ENCODE peak calls at places on chromosome X, in seven cellular contexts. A is mesendoderm, Y is endothelial cell of umbilical vein, G is K562, V is GM12878, Z is endodermal cell, Q is adipocyte. W is an unnamed sample. For H3K4me1, the result is how much of the 10 kb centered on the place peaks cover.

GRCh38 chrX:74251006-74251930 is 52.7 kb upstream of the ZCCHC13 start:
- DNase-seq in A (peak), Y (peak), G (no peak), V (no peak), Z (no peak), Q (peak), W (no peak)

GRCh38 chrX:120485562-120486520 is 16.7 kb upstream of the LAMP2 start:
- DNase-seq in A (peak), Y (peak), G (peak), V (peak), Z (peak), Q (peak), W (peak)

GRCh38 chrX:87272491-87272890 is 245.1 kb upstream of the KLHL4 start:
- DNase-seq in A (peak), Y (no peak), G (no peak), V (no peak), Z (no peak), Q (no peak), W (no peak)

GRCh38 chrX:155747520-155747919 is 133.6 kb upstream of the VAMP7 start:
- DNase-seq in A (no peak), Y (peak), G (no peak), V (no peak), Z (no peak), Q (no peak), W (no peak)

GRCh38 chrX:153934473-153935325 is at the start of gene NAA10:
- DNase-seq in A (peak), Y (peak), G (peak), V (no peak), Z (peak), Q (peak), W (no peak)

GRCh38 chrX:13048265-13048664 is 3.8 kb upstream of the FAM9C start:
- DNase-seq in A (no peak), Y (no peak), G (no peak), V (no peak), Z (no peak), Q (peak), W (no peak)

GRCh38 chrX:151155234-151155633 is 21.1 kb upstream of the GPR50 start:
- DNase-seq in A (no peak), Y (no peak), G (no peak), V (no peak), Z (no peak), Q (no peak), W (no peak)

GRCh38 chrX:38142598-38142997 is 78.1 kb downstream of the SRPX start:
- DNase-seq in A (no peak), Y (peak), G (no peak), V (no peak), Z (no peak), Q (peak), W (no peak)

GRCh38 chrX:22171287-22172060 is 101.2 kb upstream of the CBLL2 start:
- DNase-seq in A (peak), Y (no peak), G (no peak), V (no peak), Z (peak), Q (no peak), W (no peak)

GRCh38 chrX:110691446-110691845 is 104.2 kb downstream of the CHRDL1 start:
- DNase-seq in A (no peak), Y (no peak), G (no peak), V (no peak), Z (no peak), Q (no peak), W (no peak)

GRCh38 chrX:77451041-77451440 is 3.9 kb downstream of the FGF16 start:
- DNase-seq in A (peak), Y (peak), G (no peak), V (no peak), Z (no peak), Q (peak), W (no peak)

GRCh38 chrX:103584606-103585005 is 709 bp upstream of the TCEAL4 start:
- DNase-seq in A (no peak), Y (peak), G (no peak), V (no peak), Z (no peak), Q (peak), W (no peak)

GRCh38 chrX:119062750-119063374 is 9.9 kb upstream of the CT47C1 start:
- DNase-seq in A (peak), Y (no peak), G (no peak), V (no peak), Z (peak), Q (no peak), W (peak)

GRCh38 chrX:100747090-100747489 is 15.2 kb upstream of the SYTL4 start:
- DNase-seq in A (no peak), Y (peak), G (no peak), V (no peak), Z (no peak), Q (no peak), W (no peak)

GRCh38 chrX:133265331-133265730 is 47.2 kb upstream of the TFDP3 start:
- DNase-seq in A (peak), Y (no peak), G (no peak), V (no peak), Z (peak), Q (no peak), W (peak)

GRCh38 chrX:87160435-87161010 is 357.1 kb upstream of the KLHL4 start:
- DNase-seq in A (peak), Y (no peak), G (no peak), V (no peak), Z (no peak), Q (no peak), W (no peak)

GRCh38 chrX:42392846-42393245 is 385.1 kb downstream of the PPP1R2C start:
- DNase-seq in A (no peak), Y (no peak), G (no peak), V (no peak), Z (no peak), Q (no peak), W (no peak)

GRCh38 chrX:25204182-25204581 is 188.4 kb upstream of the ARX start:
- DNase-seq in A (no peak), Y (no peak), G (no peak), V (no peak), Z (no peak), Q (no peak), W (no peak)

GRCh38 chrX:51494409-51494808 is 2.0 kb downstream of the NUDT11 start:
- DNase-seq in A (no peak), Y (peak), G (no peak), V (no peak), Z (no peak), Q (peak), W (no peak)

GRCh38 chrX:48086119-48086518 is 14.7 kb upstream of the ZNF630 start:
- DNase-seq in A (no peak), Y (no peak), G (no peak), V (no peak), Z (no peak), Q (no peak), W (no peak)

GRCh38 chrX:104098151-104098808 is 14.0 kb upstream of the ZCCHC18 start:
- DNase-seq in A (peak), Y (peak), G (peak), V (no peak), Z (peak), Q (peak), W (peak)

GRCh38 chrX:45756562-45756961 is 555.9 kb upstream of the DIPK2B start:
- DNase-seq in A (no peak), Y (peak), G (no peak), V (no peak), Z (no peak), Q (no peak), W (no peak)

GRCh38 chrX:45758319-45758718 is 557.6 kb upstream of the DIPK2B start:
- DNase-seq in A (no peak), Y (peak), G (no peak), V (peak), Z (no peak), Q (peak), W (no peak)

GRCh38 chrX:45757272-45757671 is 556.6 kb upstream of the DIPK2B start:
- DNase-seq in A (no peak), Y (no peak), G (no peak), V (no peak), Z (no peak), Q (no peak), W (no peak)

GRCh38 chrX:45760187-45760742 is 559.6 kb upstream of the DIPK2B start:
- DNase-seq in A (no peak), Y (no peak), G (no peak), V (no peak), Z (no peak), Q (no peak), W (no peak)

DNA sequence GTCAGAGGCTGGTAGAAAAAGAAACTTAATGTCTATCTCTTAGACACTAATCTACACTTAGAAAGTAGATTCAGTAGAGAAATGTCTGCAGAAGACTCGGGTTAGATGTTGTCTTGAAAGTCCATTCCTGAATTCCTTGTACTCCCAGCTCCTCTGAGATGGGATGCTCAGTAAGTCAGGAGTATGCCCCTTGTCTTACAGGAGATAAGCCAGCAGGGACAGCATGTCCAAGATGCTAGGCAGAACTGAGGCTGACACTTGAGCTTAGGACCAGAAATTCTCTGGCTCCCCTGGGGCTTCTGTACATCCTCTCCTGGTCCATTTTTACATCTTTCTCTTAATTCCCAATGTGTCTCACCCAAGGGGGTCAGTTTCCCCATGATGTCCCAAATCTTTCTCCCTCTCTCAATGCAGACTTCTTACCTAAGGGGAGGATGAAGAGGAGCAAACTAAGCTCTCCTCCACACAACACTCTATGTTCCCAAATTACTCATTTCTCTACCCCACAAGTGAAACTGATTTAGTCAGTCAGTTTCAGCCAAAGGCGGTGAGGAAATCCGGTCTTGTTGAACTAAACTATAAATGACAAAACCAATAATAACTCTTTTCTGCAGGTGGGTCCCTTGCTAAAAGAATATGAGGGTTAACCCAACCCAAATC is 558.2 kb upstream of the DIPK2B start:
- DNase-seq in A (no peak), Y (no peak), G (no peak), V (peak), Z (no peak), Q (no peak), W (no peak)
- H3K4me1 ChIP-seq in A (under half), Y (half or more), G (under half), V (under half), Z (under half), Q (under half), W (under half)

GRCh38 chrX:83305381-83305780 is 202.7 kb upstream of the POU3F4 start:
- DNase-seq in A (no peak), Y (no peak), G (no peak), V (no peak), Z (no peak), Q (no peak), W (no peak)
- H3K9ac ChIP-seq in A (no peak), Y (no peak), G (no peak), V (no peak), Z (no peak), Q (no peak), W (no peak)

GRCh38 chrX:24149346-24150050 is at the start of gene ZFX:
- DNase-seq in A (peak), Y (peak), G (peak), V (no peak), Z (peak), Q (peak), W (no peak)

GRCh38 chrX:24147165-24147564 is 2.4 kb upstream of the ZFX start:
- DNase-seq in A (no peak), Y (no peak), G (no peak), V (no peak), Z (no peak), Q (no peak), W (no peak)

GRCh38 chrX:24150051-24150790 is 692 bp downstream of the ZFX start:
- DNase-seq in A (peak), Y (peak), G (peak), V (peak), Z (peak), Q (peak), W (peak)

GRCh38 chrX:24148118-24148517 is 1.4 kb upstream of the ZFX start:
- DNase-seq in A (no peak), Y (peak), G (no peak), V (no peak), Z (no peak), Q (peak), W (no peak)

GRCh38 chrX:24148535-24149345 is 789 bp upstream of the ZFX start:
- DNase-seq in A (peak), Y (peak), G (no peak), V (no peak), Z (no peak), Q (peak), W (no peak)
- H3K4me1 ChIP-seq in A (under half), Y (under half), G (under half), V (under half), Z (under half), Q (half or more), W (under half)

GRCh38 chrX:3461824-3462508 is 115.5 kb upstream of the MXRA5 start:
- DNase-seq in A (no peak), Y (no peak), G (no peak), V (peak), Z (no peak), Q (peak), W (no peak)
- H3K9ac ChIP-seq in A (no peak), Y (no peak), G (no peak), V (no peak), Z (no peak), Q (peak), W (no peak)

DNA sequence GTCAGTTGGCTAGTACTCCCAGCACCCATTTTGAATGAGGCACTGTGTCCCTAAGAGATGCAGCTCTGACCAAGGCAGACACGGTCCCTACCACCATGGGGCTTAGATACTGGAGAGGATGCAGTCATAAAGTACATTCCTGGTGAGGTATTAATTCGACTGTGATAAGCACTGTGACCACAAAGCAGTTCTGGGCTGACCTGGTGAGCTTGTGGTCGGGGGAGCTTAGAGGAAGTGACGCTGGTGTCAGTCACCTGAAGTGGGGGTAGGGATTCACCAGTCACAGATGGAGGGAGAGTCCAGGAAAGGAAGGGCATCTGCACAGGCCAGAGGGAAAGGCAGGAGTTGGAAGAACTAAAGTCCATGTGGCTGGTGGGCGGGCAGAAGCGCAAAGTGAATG is 15.8 kb upstream of the CLTRN start:
- DNase-seq in A (peak), Y (no peak), G (peak), V (no peak), Z (no peak), Q (no peak), W (no peak)
- H3K4me1 ChIP-seq in A (under half), Y (under half), G (under half), V (under half), Z (under half), Q (under half), W (under half)

GRCh38 chrX:39772057-39772832 is 325.5 kb downstream of the BCOR start:
- DNase-seq in A (peak), Y (peak), G (peak), V (no peak), Z (peak), Q (no peak), W (peak)

GRCh38 chrX:39773923-39774803 is 323.6 kb downstream of the BCOR start:
- DNase-seq in A (no peak), Y (peak), G (no peak), V (no peak), Z (no peak), Q (no peak), W (no peak)

GRCh38 chrX:39771089-39771488 is 326.7 kb downstream of the BCOR start:
- DNase-seq in A (no peak), Y (no peak), G (no peak), V (no peak), Z (no peak), Q (no peak), W (no peak)

GRCh38 chrX:39774804-39775112 is 323.0 kb downstream of the BCOR start:
- DNase-seq in A (no peak), Y (no peak), G (no peak), V (no peak), Z (no peak), Q (no peak), W (no peak)

GRCh38 chrX:39773150-39773549 is 324.6 kb downstream of the BCOR start:
- DNase-seq in A (no peak), Y (no peak), G (no peak), V (no peak), Z (peak), Q (no peak), W (no peak)
- H3K9ac ChIP-seq in A (no peak), Y (no peak), G (no peak), V (no peak), Z (no peak), Q (no peak), W (peak)